ENCODE peak calls at places on chromosomes 7 and 10, in five cellular contexts. N is lung, F is pancreas, C is cardiac fibroblast, S is Calu3. I is an unnamed sample.

GRCh38 chr7:19663816-19664531 is 44.9 kb downstream of the POLR1F start:
- DNase-seq in S (no peak), N (no peak), F (no peak), C (no peak), I (no peak)

GRCh38 chr10:7872041-7872442 is 53.7 kb downstream of the TAF3 start:
- DNase-seq in S (no peak), F (no peak), C (no peak), N (no peak), I (no peak)

GRCh38 chr10:124680675-124681074 is 63.5 kb downstream of the FAM53B start:
- DNase-seq in N (peak; percentile 63), C (no peak), S (no peak), F (no peak), I (no peak)

GRCh38 chr7:78576196-78576595 is 777.6 kb downstream of the PHTF2 start:
- DNase-seq in N (no peak), F (no peak), S (no peak), C (peak; percentile 2), I (no peak)

GRCh38 chr10:8049151-8049873 is 5.2 kb upstream of the GATA3 start:
- DNase-seq in N (no peak), S (peak; percentile 33), C (no peak), F (no peak), I (no peak)

GRCh38 chr7:44607141-44608068 is 978 bp downstream of the OGDH start:
- DNase-seq in F (no peak), N (no peak), S (no peak), C (no peak), I (no peak)

GRCh38 chr7:70698219-70698832 is 433.6 kb upstream of the GALNT17 start:
- DNase-seq in C (peak; percentile 76), F (peak; percentile 23), N (no peak), S (no peak), I (no peak)

GRCh38 chr7:2894118-2894940 is 50.2 kb upstream of the GNA12 start:
- DNase-seq in N (no peak), F (no peak), C (no peak), S (no peak), I (no peak)

DNA sequence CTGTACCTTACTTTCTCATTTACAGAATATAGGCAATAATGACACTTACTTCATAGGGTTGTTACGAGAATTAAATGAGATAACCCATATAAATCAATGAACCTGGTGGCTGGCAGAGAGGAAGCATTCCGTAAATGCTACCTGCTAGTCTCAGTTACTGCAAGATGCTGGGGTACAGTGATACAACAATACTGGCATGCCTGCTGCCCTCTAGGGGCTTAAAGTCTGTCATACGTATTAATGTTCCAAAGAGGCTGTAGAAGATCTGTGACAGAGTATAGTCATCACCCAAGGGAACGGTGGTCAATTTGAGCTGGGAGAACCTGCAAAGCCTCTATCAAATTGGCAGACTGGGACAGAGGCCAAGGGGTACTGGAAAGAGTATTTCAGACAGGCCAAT is 421.5 kb downstream of the GPAM start:
- DNase-seq in N (no peak), F (no peak), S (no peak), C (no peak), I (no peak)
- TF ChIP-seq CTCF in N (no peak), F (no peak), S (no peak), C (no peak), I (no peak)

DNA sequence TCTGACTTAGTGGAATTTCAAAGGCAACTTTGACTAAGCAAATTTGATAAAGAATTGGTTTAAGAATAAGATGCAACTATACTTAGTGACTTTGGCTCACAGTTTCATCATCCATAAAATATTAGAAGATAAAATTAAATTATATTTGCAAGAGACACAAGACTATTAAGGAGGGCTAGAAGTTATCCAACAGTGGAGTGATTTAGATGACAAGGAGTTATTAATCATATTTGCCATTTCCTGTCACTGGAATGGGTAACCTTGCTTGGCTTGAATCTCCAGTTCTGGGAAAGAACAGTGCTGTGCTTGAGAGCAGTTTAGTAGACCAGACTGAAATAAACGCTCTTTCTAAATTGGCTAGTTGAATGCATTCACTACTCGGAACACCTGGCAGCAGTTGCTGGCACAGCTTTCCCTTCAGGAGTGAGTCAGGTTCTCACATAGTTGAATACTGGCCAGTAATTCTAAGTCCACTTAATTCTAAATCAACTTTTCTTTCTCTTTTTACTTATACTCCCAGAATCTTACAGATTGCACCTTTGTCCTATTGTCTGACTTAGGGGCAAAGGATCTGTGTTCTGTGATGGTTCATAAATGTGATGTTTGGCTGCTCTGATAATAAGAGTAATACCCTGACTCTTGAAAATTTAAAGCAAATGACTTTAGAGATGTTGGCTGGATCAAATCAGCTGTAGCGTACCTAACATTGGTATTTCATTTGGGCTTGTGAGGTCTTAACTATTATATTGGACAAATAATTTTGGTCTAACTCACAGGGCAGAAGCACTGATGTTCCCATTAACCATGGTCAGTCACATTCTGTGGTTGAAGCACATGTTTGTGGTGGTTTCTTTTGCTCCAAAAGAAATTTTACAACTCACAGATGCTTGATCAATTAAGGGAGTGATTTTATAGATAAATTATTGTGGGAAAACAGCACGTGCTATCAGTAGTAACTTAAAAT is 16.6 kb downstream of the STMP1 start:
- DNase-seq in N (peak; percentile 68), F (peak; percentile 58), S (no peak), C (peak; percentile 65), I (peak; percentile 59)
- TF ChIP-seq CTCF in N (no peak), F (no peak), S (no peak), C (no peak), I (no peak)

DNA sequence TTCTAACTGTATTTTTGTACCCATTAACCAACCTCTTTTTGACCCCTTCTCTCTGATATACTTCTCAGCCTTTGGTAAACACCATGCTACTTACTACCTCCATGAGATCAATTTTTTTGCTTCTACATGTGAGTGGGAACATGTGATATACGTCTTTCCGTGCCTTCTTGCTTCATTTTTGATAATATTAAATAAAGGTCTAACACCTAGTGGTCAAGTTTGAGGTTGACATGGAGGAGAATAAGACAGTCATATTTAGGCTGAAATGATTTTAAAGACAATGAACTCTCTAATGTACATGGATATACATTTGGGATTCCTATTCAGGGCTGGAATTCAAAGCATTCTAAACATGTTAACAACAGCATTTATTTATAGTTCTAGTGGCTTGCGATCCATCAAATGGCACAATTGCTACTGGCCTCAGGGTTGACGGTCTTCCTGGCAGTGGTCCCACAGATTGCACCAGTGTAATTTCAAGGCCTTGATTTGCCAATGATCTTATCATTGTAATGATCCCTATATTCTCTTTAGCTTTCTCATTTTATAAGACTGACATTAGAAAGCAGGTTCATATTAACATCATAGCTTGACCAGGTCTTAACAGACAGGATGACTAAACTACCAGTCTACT is 315.9 kb upstream of the ETV1 start:
- DNase-seq in C (peak; percentile 6), N (no peak), S (no peak), F (no peak), I (no peak)
- TF ChIP-seq CTCF in C (no peak), N (no peak), S (no peak), F (no peak), I (no peak)

GRCh38 chr10:2081501-2081900 is 344.2 kb upstream of the ADARB2 start:
- DNase-seq in F (no peak), S (no peak), C (no peak), N (no peak), I (no peak)
- TF ChIP-seq CTCF in F (no peak), S (no peak), C (no peak), N (no peak), I (no peak)

DNA sequence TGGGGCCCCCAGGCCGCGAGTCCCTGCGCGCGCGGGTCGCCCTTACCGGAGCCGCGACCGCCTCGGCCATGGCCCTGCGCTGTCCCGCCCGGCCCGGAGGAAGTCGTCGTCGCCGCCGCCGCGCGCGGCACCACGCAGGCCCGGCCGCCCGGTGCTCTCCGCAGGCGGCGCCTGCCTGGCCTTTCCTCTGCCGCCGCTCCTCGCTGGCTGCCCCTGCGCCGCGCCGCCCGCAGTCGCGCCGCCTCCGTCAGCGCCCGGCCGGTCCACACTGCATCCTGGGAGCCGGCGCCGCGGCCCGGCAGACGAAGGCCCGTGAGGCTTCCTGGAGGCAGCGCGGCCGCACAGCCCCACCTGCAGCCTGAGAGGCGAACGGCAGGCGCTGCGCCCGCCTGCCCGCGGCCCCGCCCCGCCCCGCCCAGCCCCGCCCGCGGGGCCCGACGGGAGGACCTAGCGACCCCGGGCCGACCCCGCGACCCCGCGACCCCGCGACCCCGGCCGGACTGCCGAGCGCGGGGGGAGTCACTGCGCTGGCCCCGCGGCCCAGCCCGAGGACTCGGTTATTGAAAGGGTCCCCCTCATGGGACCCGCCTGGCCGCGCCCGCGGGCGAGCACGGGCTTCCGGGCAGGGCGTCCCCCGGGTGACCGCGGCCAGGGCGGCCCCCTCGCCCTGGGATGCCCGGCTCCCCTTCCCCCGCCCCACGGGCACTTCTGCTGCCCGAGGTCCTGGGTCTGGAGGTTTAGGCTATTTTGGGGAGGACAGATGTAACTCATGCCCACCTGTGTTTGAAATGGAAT is at the start of gene ZNF746:
- DNase-seq in F (peak; percentile 79), C (peak; percentile 84), N (peak; percentile 85), S (peak; percentile 89), I (no peak)
- TF ChIP-seq CTCF in F (peak; percentile 29), C (peak; percentile 40), N (peak; percentile 57), S (peak; percentile 52), I (peak; percentile 34)

GRCh38 chr7:73436031-73436929 is 2.7 kb downstream of the FZD9 start:
- DNase-seq in N (no peak), F (no peak), S (no peak), C (no peak), I (no peak)
- TF ChIP-seq CTCF in N (no peak), F (no peak), S (no peak), C (no peak), I (no peak)

DNA sequence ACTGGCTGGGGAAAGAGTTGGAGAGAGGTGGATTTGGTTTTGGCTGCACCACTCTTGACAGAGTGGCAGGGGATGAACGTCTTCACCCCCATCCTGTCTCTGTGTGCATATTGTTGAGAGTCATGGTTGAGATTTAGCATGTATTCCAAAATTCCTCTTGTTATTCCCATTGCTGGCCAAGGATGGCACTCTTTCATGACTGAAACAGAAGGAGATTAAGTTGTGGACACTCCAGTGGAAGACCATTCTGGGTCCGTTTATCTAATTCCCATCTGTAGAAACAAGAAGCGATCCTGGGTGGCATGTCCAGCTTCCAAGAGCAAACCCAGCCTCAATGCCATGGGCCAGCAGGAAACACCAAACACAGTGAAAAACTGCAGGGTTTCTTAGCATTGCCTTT is 469.0 kb upstream of the IGFBP3 start:
- DNase-seq in C (no peak), N (no peak), F (no peak), S (no peak), I (no peak)
- TF ChIP-seq CTCF in C (no peak), N (no peak), F (no peak), S (no peak), I (no peak)

GRCh38 chr7:36949711-36950600 is 225.7 kb upstream of the AOAH start:
- DNase-seq in F (no peak), C (peak; percentile 9), N (peak; percentile 34), S (no peak), I (no peak)
- TF ChIP-seq CTCF in F (no peak), C (no peak), N (no peak), S (no peak), I (no peak)

GRCh38 chr7:133937786-133938185 is 189.4 kb upstream of the LRGUK start:
- DNase-seq in N (no peak), F (no peak), S (no peak), C (no peak), I (no peak)
- TF ChIP-seq CTCF in N (no peak), F (no peak), S (no peak), C (no peak), I (no peak)